ENCODE peak calls at places on chromosome 13, in eight cellular contexts. U, T, A, I, Z, F, M and V are unnamed samples.

GRCh38 chr13:78121459-78122348 is 203.1 kb upstream of the EDNRB start:
- DNase-seq in A (peak; percentile 44), U (peak; percentile 69), M (no peak), I (no peak), F (no peak), T (no peak), Z (no peak), V (peak; percentile 69)

GRCh38 chr13:76271728-76272232 is 614.4 kb downstream of the KCTD12 start:
- DNase-seq in A (no peak), M (no peak), I (no peak), U (peak; percentile 2), F (no peak), Z (no peak), T (no peak), V (peak; percentile 6)

GRCh38 chr13:45406421-45406820 is 11.8 kb downstream of the SLC25A30 start:
- DNase-seq in F (no peak), I (no peak), U (no peak), M (no peak), Z (no peak), A (no peak), T (no peak), V (no peak)

GRCh38 chr13:35479223-35479536 is 2.7 kb upstream of the MAB21L1 start:
- DNase-seq in I (no peak), U (no peak), A (no peak), M (no peak), T (no peak), Z (no peak), F (no peak), V (no peak)

GRCh38 chr13:101490400-101491015 is 38.0 kb downstream of the ITGBL1 start:
- DNase-seq in A (peak; percentile 30), Z (no peak), I (no peak), U (no peak), M (no peak), F (no peak), T (no peak), V (peak; percentile 62)

GRCh38 chr13:109883181-109884180 is 97.1 kb upstream of the IRS2 start:
- DNase-seq in M (no peak), A (no peak), I (no peak), T (no peak), Z (no peak), F (no peak), U (no peak), V (no peak)

GRCh38 chr13:30863231-30863630 is 42.8 kb upstream of the MEDAG start:
- DNase-seq in Z (no peak), T (no peak), U (no peak), F (no peak), M (no peak), A (no peak), I (no peak), V (no peak)

GRCh38 chr13:42388326-42388725 is 116.4 kb downstream of the AKAP11 start:
- DNase-seq in I (no peak), T (no peak), Z (no peak), U (no peak), F (no peak), M (no peak), A (no peak), V (no peak)

GRCh38 chr13:41398494-41399190 is 58.7 kb upstream of the RGCC start:
- DNase-seq in U (no peak), Z (no peak), T (no peak), M (no peak), I (no peak), F (no peak), A (peak; percentile 11), V (no peak)

GRCh38 chr13:42001580-42001979 is 40.7 kb upstream of the VWA8 start:
- DNase-seq in T (peak; percentile 59), I (no peak), A (peak; percentile 80), M (peak; percentile 66), Z (no peak), F (no peak), U (peak; percentile 21), V (peak; percentile 83)

GRCh38 chr13:108044929-108045328 is 170.4 kb downstream of the LIG4 start:
- DNase-seq in A (no peak), U (no peak), T (no peak), F (no peak), I (no peak), M (no peak), Z (no peak), V (no peak)

GRCh38 chr13:23979361-23980159 is 82.3 kb upstream of the C1QTNF9B start:
- DNase-seq in T (peak; percentile 89), U (peak; percentile 69), M (peak; percentile 82), I (peak; percentile 80), A (peak; percentile 79), Z (peak; percentile 77), F (no peak), V (peak; percentile 56)

GRCh38 chr13:33231339-33231738 is 54.2 kb downstream of the STARD13 start:
- DNase-seq in T (no peak), M (no peak), Z (no peak), U (no peak), A (no peak), I (no peak), F (no peak), V (no peak)

GRCh38 chr13:86906458-86906857 is 764.7 kb upstream of the SLITRK5 start:
- DNase-seq in A (no peak), F (no peak), M (no peak), U (no peak), T (no peak), Z (no peak), I (no peak), V (peak; percentile 36)

GRCh38 chr13:26022538-26023292 is 29.1 kb downstream of the SHISA2 start:
- DNase-seq in M (peak; percentile 87), F (peak; percentile 46), I (no peak), U (peak; percentile 92), Z (peak; percentile 81), A (peak; percentile 84), T (no peak), V (peak; percentile 78)

GRCh38 chr13:27822873-27823311 is 30.6 kb downstream of the GSX1 start:
- DNase-seq in T (no peak), M (no peak), I (no peak), U (no peak), Z (no peak), F (no peak), A (no peak), V (peak; percentile 17)

GRCh38 chr13:87536899-87537298 is 134.3 kb upstream of the SLITRK5 start:
- DNase-seq in U (no peak), M (no peak), A (no peak), F (no peak), Z (no peak), I (no peak), T (no peak), V (no peak)

GRCh38 chr13:110663044-110663443 is 42.9 kb downstream of the CARS2 start:
- DNase-seq in Z (no peak), A (no peak), U (no peak), I (no peak), M (no peak), F (no peak), T (no peak), V (no peak)

GRCh38 chr13:98719527-98720250 is 32.8 kb downstream of the SLC15A1 start:
- DNase-seq in A (no peak), U (no peak), Z (no peak), M (no peak), I (no peak), T (no peak), F (no peak), V (no peak)
- TF ChIP-seq CTCF in A (no peak), U (no peak), Z (no peak), M (no peak), I (no peak), T (no peak), F (no peak), V (no peak)

GRCh38 chr13:84574851-84575250 is 692.6 kb upstream of the SLITRK1 start:
- DNase-seq in F (no peak), U (peak; percentile 29), I (no peak), A (peak; percentile 49), Z (no peak), M (no peak), T (no peak), V (peak; percentile 31)
- TF ChIP-seq CTCF in F (peak; percentile 6), U (peak; percentile 43), I (no peak), A (peak; percentile 77), Z (no peak), M (peak; percentile 8), T (no peak), V (peak; percentile 55)

DNA sequence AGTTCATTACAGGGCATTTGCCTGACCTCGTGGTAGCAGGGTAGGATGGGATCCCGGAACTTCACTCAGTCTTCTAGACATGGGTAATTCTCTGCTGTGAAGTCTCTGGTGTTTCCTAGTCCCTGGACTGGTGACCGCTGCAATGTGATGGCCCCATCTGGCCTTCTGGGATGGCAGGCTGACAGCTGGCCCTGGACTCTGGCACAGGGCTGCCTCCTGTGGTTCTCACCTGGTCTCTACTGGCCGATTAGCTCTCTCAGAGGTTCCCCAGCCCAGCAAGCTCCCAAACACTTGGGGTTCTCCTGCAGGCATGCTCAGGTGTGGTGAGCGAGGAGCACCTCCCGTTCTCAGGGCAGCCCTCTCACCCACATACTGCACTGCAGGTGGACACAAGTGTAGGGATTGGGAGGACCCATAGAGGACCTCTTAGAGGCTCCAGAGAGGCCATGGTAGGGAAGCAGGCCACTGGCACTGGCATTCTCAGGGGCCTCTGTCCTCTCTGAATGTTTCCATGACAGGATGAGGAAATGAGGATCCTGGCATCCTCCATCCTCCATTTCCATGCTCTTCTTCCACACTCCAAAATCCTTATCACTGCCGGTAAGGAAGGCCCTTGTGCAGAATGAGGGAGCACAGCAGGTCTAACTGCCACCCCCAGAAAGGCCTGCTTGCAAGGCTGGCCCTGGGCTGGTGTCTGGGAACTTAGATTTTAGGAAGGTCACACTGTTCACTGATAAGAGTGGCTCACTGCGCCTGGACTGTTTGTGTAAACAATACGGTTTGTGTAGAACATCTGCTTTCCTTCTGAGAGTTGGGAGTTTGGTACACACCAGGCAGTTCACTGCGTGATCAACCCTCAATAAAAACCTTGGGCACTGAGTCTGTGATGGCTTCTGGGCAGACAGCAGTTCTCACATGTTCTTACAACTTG is 31.5 kb upstream of the FARP1 start:
- DNase-seq in T (no peak), F (no peak), I (peak; percentile 85), A (no peak), M (no peak), U (no peak), Z (no peak), V (no peak)
- TF ChIP-seq CTCF in T (no peak), F (no peak), I (no peak), A (no peak), M (no peak), U (no peak), Z (no peak), V (no peak)

GRCh38 chr13:38900188-38900587 is 90.4 kb downstream of the STOML3 start:
- DNase-seq in M (no peak), U (no peak), T (no peak), Z (no peak), F (no peak), A (no peak), I (no peak), V (no peak)
- TF ChIP-seq CTCF in M (no peak), U (no peak), T (no peak), Z (no peak), F (peak; percentile 21), A (no peak), I (no peak), V (no peak)